ENCODE peak calls at places on chromosomes 6 and 20, in six cellular contexts. C, T, S, H, X and Z are unnamed samples.

GRCh38 chr6:122014961-122015360 is 384.5 kb upstream of the HSF2 start:
- DNase-seq in C (no peak), T (no peak), S (no peak), H (no peak), X (no peak), Z (no peak)

GRCh38 chr6:154928325-154928922 is 66.7 kb upstream of the TIAM2 start:
- DNase-seq in C (no peak), T (peak), S (peak), H (peak), X (peak), Z (no peak)

GRCh38 chr6:90621581-90621980 is 34.7 kb upstream of the MAP3K7 start:
- DNase-seq in C (no peak), T (no peak), S (no peak), H (no peak), X (no peak), Z (no peak)

GRCh38 chr20:5674176-5674660 is 76.0 kb upstream of the SHLD1 start:
- DNase-seq in C (no peak), T (no peak), S (no peak), H (no peak), X (no peak), Z (no peak)

GRCh38 chr6:33123732-33124524 is 48.1 kb downstream of the HLA-DPB1 start:
- DNase-seq in C (no peak), T (no peak), S (no peak), H (no peak), X (peak), Z (no peak)

GRCh38 chr6:44002071-44002590 is 125.1 kb downstream of the MRPL14 start:
- DNase-seq in C (no peak), T (no peak), S (no peak), H (peak), X (no peak), Z (no peak)

GRCh38 chr6:41427642-41428401 is 92.4 kb downstream of the NCR2 start:
- DNase-seq in C (peak), T (peak), S (peak), H (peak), X (no peak), Z (peak)

GRCh38 chr6:108744996-108745395 is 103.2 kb upstream of the ARMC2 start:
- DNase-seq in C (no peak), T (no peak), S (no peak), H (no peak), X (no peak), Z (no peak)

GRCh38 chr20:41394931-41395668 is 28.5 kb upstream of the EMILIN3 start:
- DNase-seq in C (no peak), T (no peak), S (no peak), H (no peak), X (no peak), Z (no peak)

GRCh38 chr6:29748391-29749352 is 25.4 kb downstream of the HLA-F start:
- DNase-seq in C (peak), T (peak), S (peak), H (peak), X (peak), Z (peak)

GRCh38 chr6:16947461-16948159 is 154.2 kb upstream of the STMND1 start:
- DNase-seq in C (no peak), T (peak), S (no peak), H (peak), X (no peak), Z (no peak)

GRCh38 chr6:29631860-29632731 is 887 bp downstream of the GABBR1 start:
- DNase-seq in C (peak), T (peak), S (peak), H (peak), X (peak), Z (peak)

GRCh38 chr20:62804632-62805364 is at the start of gene OGFR:
- DNase-seq in C (peak), T (peak), S (peak), H (peak), X (no peak), Z (peak)

GRCh38 chr6:90386796-90387390 is 90.2 kb upstream of the BACH2 start:
- DNase-seq in C (no peak), T (no peak), S (no peak), H (no peak), X (no peak), Z (no peak)

GRCh38 chr6:20200761-20201160 is 11.5 kb downstream of the MBOAT1 start:
- DNase-seq in C (no peak), T (no peak), S (no peak), H (no peak), X (no peak), Z (no peak)

GRCh38 chr20:38649275-38649891 is 47.8 kb downstream of the ARHGAP40 start:
- DNase-seq in C (no peak), T (no peak), S (no peak), H (no peak), X (no peak), Z (no peak)

GRCh38 chr6:166277021-166277420 is 31.2 kb downstream of the PRR18 start:
- DNase-seq in C (no peak), T (no peak), S (no peak), H (no peak), X (no peak), Z (no peak)

GRCh38 chr6:163230901-163231300 is 183.6 kb upstream of the QKI start:
- DNase-seq in C (no peak), T (no peak), S (no peak), H (no peak), X (no peak), Z (no peak)

GRCh38 chr6:44439270-44440045 is 52.0 kb downstream of the CDC5L start:
- DNase-seq in C (no peak), T (no peak), S (no peak), H (no peak), X (no peak), Z (no peak)

GRCh38 chr6:143677577-143677890 is 231 bp upstream of the PHACTR2 start:
- DNase-seq in C (no peak), T (no peak), S (no peak), H (no peak), X (no peak), Z (no peak)

GRCh38 chr6:163419413-163420314 is 5.1 kb downstream of the QKI start:
- DNase-seq in C (no peak), T (no peak), S (no peak), H (no peak), X (no peak), Z (no peak)

GRCh38 chr6:155436981-155437749 is 18.5 kb downstream of the NOX3 start:
- DNase-seq in C (no peak), T (no peak), S (no peak), H (no peak), X (no peak), Z (no peak)

GRCh38 chr6:14857501-14857900 is 388.4 kb upstream of the JARID2 start:
- DNase-seq in C (no peak), T (no peak), S (peak), H (peak), X (no peak), Z (peak)

GRCh38 chr20:36845288-36845969 is 30.5 kb upstream of the TLDC2 start:
- DNase-seq in C (no peak), T (no peak), S (no peak), H (no peak), X (no peak), Z (peak)

GRCh38 chr6:156517090-156517489 is 260.1 kb upstream of the ARID1B start:
- DNase-seq in C (no peak), T (no peak), S (no peak), H (no peak), X (no peak), Z (no peak)

GRCh38 chr6:142902636-142903053 is 42.3 kb downstream of the HIVEP2 start:
- DNase-seq in C (no peak), T (peak), S (peak), H (peak), X (no peak), Z (no peak)

GRCh38 chr6:41228616-41229015 is 467 bp downstream of the TREML4 start:
- DNase-seq in C (no peak), T (no peak), S (no peak), H (peak), X (no peak), Z (no peak)

GRCh38 chr6:124255296-124255695 is 451.6 kb downstream of the NKAIN2 start:
- DNase-seq in C (no peak), T (no peak), S (no peak), H (no peak), X (no peak), Z (no peak)

GRCh38 chr6:53035549-53036213 is 29.5 kb upstream of the FBXO9 start:
- DNase-seq in C (no peak), T (no peak), S (no peak), H (no peak), X (no peak), Z (no peak)

GRCh38 chr20:24634855-24635254 is 165.4 kb downstream of the SYNDIG1 start:
- DNase-seq in C (no peak), T (no peak), S (no peak), H (no peak), X (peak), Z (no peak)

GRCh38 chr6:54440549-54440948 is 132.3 kb downstream of the TINAG start:
- DNase-seq in C (no peak), T (no peak), S (no peak), H (no peak), X (no peak), Z (no peak)

GRCh38 chr6:26187981-26188635 is 100.9 kb downstream of the HFE start:
- DNase-seq in C (peak), T (no peak), S (no peak), H (no peak), X (no peak), Z (no peak)

GRCh38 chr6:128487055-128487454 is 33.3 kb downstream of the PTPRK start:
- DNase-seq in C (no peak), T (no peak), S (no peak), H (no peak), X (no peak), Z (no peak)

GRCh38 chr6:20572288-20572687 is 38.0 kb downstream of the CDKAL1 start:
- DNase-seq in C (no peak), T (no peak), S (no peak), H (no peak), X (no peak), Z (no peak)

GRCh38 chr20:40604416-40604815 is 84.6 kb downstream of the MAFB start:
- DNase-seq in C (no peak), T (no peak), S (no peak), H (no peak), X (no peak), Z (no peak)

GRCh38 chr6:69867075-69867911 is 937 bp downstream of the COL19A1 start:
- DNase-seq in C (peak), T (peak), S (peak), H (peak), X (peak), Z (peak)
- TF ChIP-seq CTCF in C (no peak), T (no peak), S (no peak), H (no peak), X (no peak), Z (no peak)

DNA sequence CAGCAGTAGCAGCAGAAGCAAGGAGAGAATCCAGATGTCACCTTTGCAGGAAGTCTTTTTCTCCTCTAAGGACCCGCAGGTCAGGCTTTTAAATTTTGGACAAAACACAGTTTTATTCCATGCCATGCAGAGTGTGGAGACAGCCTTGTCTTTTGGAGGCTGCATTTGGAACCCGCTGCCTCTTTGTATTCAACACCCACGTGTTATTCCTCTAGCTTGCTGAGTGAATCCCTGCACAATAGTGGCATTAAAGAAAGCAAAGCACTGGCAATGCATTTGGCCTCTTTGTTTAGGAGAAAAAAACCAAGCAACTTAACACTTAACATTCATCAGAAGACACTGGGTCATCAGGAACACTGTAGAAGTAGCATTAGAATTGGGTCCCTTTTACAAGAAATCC is 43.5 kb downstream of the TFAP2B start:
- DNase-seq in C (no peak), T (no peak), S (no peak), H (no peak), X (no peak), Z (no peak)
- TF ChIP-seq CTCF in C (no peak), T (no peak), S (no peak), H (no peak), X (no peak), Z (no peak)

DNA sequence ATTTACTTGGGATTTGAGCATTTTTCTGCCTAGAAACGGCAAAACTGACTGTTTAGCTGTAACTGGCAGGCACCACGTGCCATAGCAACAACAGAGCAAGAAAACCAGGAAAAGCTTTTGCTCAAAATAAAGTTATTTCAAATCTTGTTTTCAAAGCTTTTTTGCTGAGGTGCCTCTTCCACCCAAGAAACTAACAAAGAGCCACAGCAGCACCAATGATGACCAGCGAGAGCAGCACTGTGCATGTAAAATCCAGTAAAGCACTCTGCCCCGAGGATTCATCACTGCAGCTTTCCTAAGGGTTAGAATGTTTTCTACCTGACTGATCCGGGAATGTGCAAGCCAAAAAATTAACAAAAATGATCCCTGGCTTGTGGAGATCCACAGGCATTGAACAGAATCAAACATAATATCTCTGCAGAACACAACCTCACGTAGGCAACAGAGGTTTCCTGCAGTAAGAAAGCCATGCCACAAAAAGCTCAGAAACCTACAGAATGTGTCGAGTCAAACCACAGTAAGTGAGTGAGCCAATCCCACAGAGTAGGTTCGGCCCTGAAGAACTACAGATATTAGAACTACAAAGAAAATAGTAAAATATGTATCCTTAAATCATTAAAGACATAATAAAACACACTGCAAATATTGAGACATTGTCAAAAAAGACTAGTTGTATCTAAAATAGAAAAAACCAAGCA is 7.4 kb upstream of the ULBP3 start:
- DNase-seq in C (no peak), T (no peak), S (no peak), H (no peak), X (no peak), Z (no peak)
- TF ChIP-seq CTCF in C (no peak), T (no peak), S (no peak), H (no peak), X (no peak), Z (no peak)

DNA sequence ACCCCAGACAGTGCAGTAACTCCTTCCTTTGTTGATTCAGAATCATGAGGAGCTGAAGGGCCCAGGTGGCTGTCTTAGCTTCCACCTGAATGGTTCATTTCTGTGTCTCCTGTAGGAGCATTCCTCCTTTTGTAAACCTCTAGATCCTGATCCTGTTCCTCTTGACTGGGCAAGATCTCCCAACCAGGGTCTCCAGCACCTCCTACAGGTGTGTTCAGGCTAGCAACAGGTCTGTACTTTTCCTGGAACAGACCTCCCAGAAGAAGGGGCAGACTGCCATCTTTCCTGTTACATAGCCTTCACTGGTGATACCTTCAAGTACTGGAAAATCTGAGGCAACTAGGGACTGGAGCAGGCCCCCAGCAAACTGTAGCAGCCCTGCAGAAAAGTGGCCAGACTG is 35.2 kb downstream of the HLA-B start:
- DNase-seq in C (no peak), T (no peak), S (no peak), H (no peak), X (no peak), Z (no peak)
- TF ChIP-seq CTCF in C (no peak), T (no peak), S (no peak), H (no peak), X (no peak), Z (no peak)

GRCh38 chr20:43812216-43812615 is 85.4 kb upstream of the GTSF1L start:
- DNase-seq in C (no peak), T (no peak), S (no peak), H (no peak), X (no peak), Z (no peak)
- TF ChIP-seq CTCF in C (no peak), T (no peak), S (no peak), H (no peak), X (no peak), Z (no peak)

DNA sequence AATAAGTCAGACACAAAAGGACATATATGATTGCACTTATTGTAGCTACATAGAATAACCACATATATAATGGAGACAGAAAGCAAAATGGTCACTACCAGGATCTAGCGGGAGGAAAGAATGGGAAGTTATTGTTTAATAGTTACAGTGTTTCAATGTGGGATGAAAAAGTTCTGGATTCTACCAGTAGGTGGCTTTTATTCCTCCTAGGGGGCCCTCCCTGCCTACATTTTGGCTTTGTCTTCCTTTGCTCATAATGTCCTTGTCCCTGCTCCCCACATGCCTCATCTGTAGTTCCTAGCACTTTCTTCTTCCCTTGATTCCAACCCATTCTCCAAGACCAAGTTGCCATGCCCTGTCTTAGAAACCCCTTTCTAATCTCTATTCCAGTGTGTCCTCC is 16.3 kb downstream of the ZNF133 start:
- DNase-seq in C (no peak), T (no peak), S (no peak), H (no peak), X (peak), Z (no peak)
- TF ChIP-seq CTCF in C (no peak), T (no peak), S (peak), H (no peak), X (no peak), Z (no peak)

DNA sequence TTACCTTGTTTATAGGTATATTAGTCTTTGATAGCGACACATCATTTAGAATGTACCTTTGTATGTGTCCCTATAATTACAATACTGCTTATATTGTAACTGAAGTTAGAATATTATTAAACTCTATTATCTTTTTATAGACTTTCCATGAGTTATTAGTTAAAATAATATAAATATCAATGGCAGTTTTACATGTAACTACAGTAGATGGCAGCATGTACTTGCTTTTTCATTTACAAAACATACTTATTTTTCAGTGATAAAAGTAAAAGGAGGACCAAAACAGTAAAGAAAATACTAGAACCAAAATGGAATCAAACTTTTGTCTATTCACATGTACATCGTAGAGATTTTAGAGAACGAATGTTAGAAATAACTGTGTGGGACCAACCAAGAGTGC is 364.3 kb downstream of the RIMS1 start:
- DNase-seq in C (no peak), T (no peak), S (no peak), H (no peak), X (no peak), Z (no peak)
- TF ChIP-seq CTCF in C (no peak), T (no peak), S (no peak), H (no peak), X (no peak), Z (no peak)

GRCh38 chr20:59560588-59561227 is 43.6 kb upstream of the PHACTR3 start:
- DNase-seq in C (no peak), T (no peak), S (no peak), H (no peak), X (peak), Z (no peak)
- TF ChIP-seq CTCF in C (no peak), T (no peak), S (peak), H (peak), X (peak), Z (no peak)

GRCh38 chr6:99219788-99220187 is 129.7 kb downstream of the FAXC start:
- DNase-seq in C (no peak), T (no peak), S (no peak), H (peak), X (no peak), Z (no peak)
- TF ChIP-seq CTCF in C (no peak), T (no peak), S (no peak), H (no peak), X (no peak), Z (no peak)

DNA sequence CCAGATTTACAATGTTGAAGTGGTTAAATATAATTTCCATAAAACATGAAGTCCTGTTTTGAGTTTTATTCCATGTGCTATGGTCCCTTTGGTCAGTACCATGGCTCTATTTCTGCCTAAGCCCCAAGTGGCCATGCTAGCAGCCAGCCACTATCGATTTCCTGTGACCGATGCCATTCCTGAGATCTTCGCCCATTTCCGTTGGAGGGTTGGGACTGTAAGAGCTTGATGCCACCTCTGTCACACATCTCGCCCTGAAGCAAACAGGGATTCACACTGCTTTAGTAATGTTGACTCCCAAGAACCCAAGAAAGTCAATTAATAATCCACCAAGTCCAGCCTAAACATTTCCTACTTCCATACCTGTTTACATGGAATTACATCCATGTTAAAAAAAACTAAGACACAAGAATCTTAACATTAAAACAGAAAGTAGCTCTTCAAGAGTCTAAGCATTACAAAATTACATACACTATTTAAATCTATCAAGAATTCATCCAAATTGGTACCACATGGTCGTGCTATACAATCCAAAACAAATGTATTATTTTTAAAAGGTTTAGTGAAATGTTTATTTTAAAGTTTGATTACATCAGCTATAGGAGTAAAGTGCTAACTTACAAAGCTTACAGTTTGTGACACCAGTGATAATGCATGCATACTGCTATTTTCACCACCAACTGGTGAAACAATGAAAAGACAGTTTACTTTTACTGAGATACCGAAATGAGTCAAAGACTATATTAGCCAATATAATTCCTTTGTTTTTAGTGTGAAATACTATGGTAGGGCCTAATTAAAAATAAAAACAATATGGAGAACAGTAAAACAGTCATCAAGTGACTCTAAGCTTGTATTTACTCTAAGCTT is 2.5 kb downstream of the RBM39 start:
- DNase-seq in C (no peak), T (no peak), S (no peak), H (no peak), X (no peak), Z (no peak)
- TF ChIP-seq CTCF in C (peak), T (no peak), S (no peak), H (no peak), X (no peak), Z (no peak)